ENCODE peak calls at places on chromosome 6, in six cellular contexts. One of them, this sample, is unnamed.

GRCh38 chr6:156413156-156413555 is 364.0 kb upstream of the ARID1B start:
- DNase-seq in cerebellar nuclear complex: no peak
- DNase-seq in endodermal cell: no peak
- DNase-seq in right lobe of liver: no peak
- DNase-seq in NCI-H460: no peak
- DNase-seq in neuronal stem cell: no peak
- DNase-seq in this sample: no peak

GRCh38 chr6:47700051-47700450 is 1.7 kb downstream of the ADGRF4 start:
- DNase-seq in endodermal cell: no peak
- DNase-seq in right lobe of liver: no peak
- DNase-seq in NCI-H460: no peak
- DNase-seq in cerebellar nuclear complex: no peak
- DNase-seq in neuronal stem cell: no peak
- DNase-seq in this sample: peak; percentile 62

GRCh38 chr6:139474145-139475108 is 100.0 kb upstream of the CITED2 start:
- DNase-seq in NCI-H460: no peak
- DNase-seq in neuronal stem cell: no peak
- DNase-seq in cerebellar nuclear complex: peak; percentile 21
- DNase-seq in endodermal cell: peak; percentile 59
- DNase-seq in right lobe of liver: no peak
- DNase-seq in this sample: peak; percentile 43

GRCh38 chr6:4644962-4645361 is 131.2 kb upstream of the CDYL start:
- DNase-seq in endodermal cell: no peak
- DNase-seq in right lobe of liver: no peak
- DNase-seq in neuronal stem cell: no peak
- DNase-seq in NCI-H460: no peak
- DNase-seq in cerebellar nuclear complex: no peak
- DNase-seq in this sample: no peak

GRCh38 chr6:149717255-149717587 is 680 bp downstream of the LATS1 start:
- DNase-seq in right lobe of liver: no peak
- DNase-seq in neuronal stem cell: no peak
- DNase-seq in cerebellar nuclear complex: no peak
- DNase-seq in endodermal cell: no peak
- DNase-seq in NCI-H460: no peak
- DNase-seq in this sample: no peak

GRCh38 chr6:16547586-16547985 is 213.7 kb downstream of the ATXN1 start:
- DNase-seq in NCI-H460: no peak
- DNase-seq in endodermal cell: no peak
- DNase-seq in right lobe of liver: no peak
- DNase-seq in cerebellar nuclear complex: no peak
- DNase-seq in neuronal stem cell: no peak
- DNase-seq in this sample: no peak

GRCh38 chr6:151434369-151434768 is 17.6 kb downstream of the RMND1 start:
- DNase-seq in right lobe of liver: no peak
- DNase-seq in cerebellar nuclear complex: no peak
- DNase-seq in NCI-H460: no peak
- DNase-seq in endodermal cell: no peak
- DNase-seq in neuronal stem cell: no peak
- DNase-seq in this sample: no peak

GRCh38 chr6:138609801-138610430 is 110.6 kb upstream of the NHSL1 start:
- DNase-seq in right lobe of liver: no peak
- DNase-seq in endodermal cell: no peak
- DNase-seq in cerebellar nuclear complex: no peak
- DNase-seq in neuronal stem cell: no peak
- DNase-seq in NCI-H460: no peak
- DNase-seq in this sample: peak; percentile 55

GRCh38 chr6:75601608-75602163 is at the start of gene SENP6:
- DNase-seq in cerebellar nuclear complex: no peak
- DNase-seq in endodermal cell: peak; percentile 89
- DNase-seq in neuronal stem cell: peak; percentile 82
- DNase-seq in right lobe of liver: peak; percentile 89
- DNase-seq in NCI-H460: peak; percentile 58
- DNase-seq in this sample: peak; percentile 67

GRCh38 chr6:119594907-119595306 is 245.3 kb upstream of the MAN1A1 start:
- DNase-seq in cerebellar nuclear complex: no peak
- DNase-seq in right lobe of liver: no peak
- DNase-seq in neuronal stem cell: no peak
- DNase-seq in NCI-H460: no peak
- DNase-seq in endodermal cell: no peak
- DNase-seq in this sample: no peak

GRCh38 chr6:163463180-163463579 is 48.7 kb downstream of the QKI start:
- DNase-seq in endodermal cell: no peak
- DNase-seq in right lobe of liver: no peak
- DNase-seq in NCI-H460: no peak
- DNase-seq in cerebellar nuclear complex: no peak
- DNase-seq in neuronal stem cell: no peak
- DNase-seq in this sample: no peak

GRCh38 chr6:885051-885590 is 192.2 kb upstream of the EXOC2 start:
- DNase-seq in endodermal cell: no peak
- DNase-seq in NCI-H460: no peak
- DNase-seq in cerebellar nuclear complex: no peak
- DNase-seq in right lobe of liver: no peak
- DNase-seq in neuronal stem cell: no peak
- DNase-seq in this sample: no peak